ENCODE peak calls at places on chromosomes 13 and 19, in four cellular contexts. V, H, K and P are unnamed samples.

GRCh38 chr13:97574926-97575325 is 141.0 kb downstream of the RAP2A start:
- DNase-seq in V (no peak), H (no peak), K (no peak), P (peak)

GRCh38 chr19:14683439-14683838 is 6.4 kb upstream of the ZNF333 start:
- DNase-seq in V (no peak), H (no peak), K (no peak), P (no peak)

GRCh38 chr13:73810647-73811046 is 323.6 kb downstream of the KLF12 start:
- DNase-seq in V (no peak), H (no peak), K (no peak), P (no peak)

GRCh38 chr19:13033819-13034611 is 38.7 kb downstream of the NFIX start:
- DNase-seq in V (peak), H (no peak), K (peak), P (peak)

GRCh38 chr19:45186509-45187334 is 8.1 kb downstream of the BLOC1S3 start:
- DNase-seq in V (no peak), H (no peak), K (no peak), P (peak)

GRCh38 chr13:20127563-20128458 is 33.0 kb downstream of the GJA3 start:
- DNase-seq in V (peak), H (no peak), K (no peak), P (peak)

GRCh38 chr13:54004026-54004699 is 975.5 kb downstream of the OLFM4 start:
- DNase-seq in V (no peak), H (no peak), K (no peak), P (no peak)

GRCh38 chr19:18433735-18434398 is 4.1 kb downstream of the ISYNA1 start:
- DNase-seq in V (peak), H (no peak), K (peak), P (no peak)

GRCh38 chr13:53782400-53783030 is 753.9 kb downstream of the OLFM4 start:
- DNase-seq in V (peak), H (peak), K (no peak), P (peak)

GRCh38 chr19:9431475-9431874 is 3.9 kb downstream of the ZNF266 start:
- DNase-seq in V (peak), H (no peak), K (peak), P (no peak)

GRCh38 chr13:43284162-43284561 is 260.8 kb downstream of the DNAJC15 start:
- DNase-seq in V (no peak), H (no peak), K (no peak), P (no peak)

GRCh38 chr13:36907801-36908200 is 12.2 kb downstream of the SMAD9 start:
- DNase-seq in V (no peak), H (no peak), K (no peak), P (no peak)

GRCh38 chr13:44801990-44802389 is 187.3 kb downstream of the NUFIP1 start:
- DNase-seq in V (no peak), H (no peak), K (no peak), P (no peak)

GRCh38 chr19:18710986-18711751 is 27.7 kb downstream of the CRTC1 start:
- DNase-seq in V (peak), H (no peak), K (no peak), P (no peak)

GRCh38 chr19:13143135-13143534 is 7.0 kb downstream of the STX10 start:
- DNase-seq in V (no peak), H (no peak), K (no peak), P (peak)

GRCh38 chr13:109516196-109516595 is 270.2 kb downstream of the IRS2 start:
- DNase-seq in V (no peak), H (no peak), K (no peak), P (no peak)

GRCh38 chr13:20566424-20566916 is 487 bp upstream of the IFT88 start:
- DNase-seq in V (no peak), H (no peak), K (no peak), P (peak)

GRCh38 chr13:28494861-28495585 is at the start of gene FLT1:
- DNase-seq in V (peak), H (no peak), K (peak), P (no peak)

GRCh38 chr13:102073251-102073650 is 328.6 kb downstream of the FGF14 start:
- DNase-seq in V (no peak), H (no peak), K (no peak), P (no peak)

GRCh38 chr13:68439821-68440220 is 1209.7 kb upstream of the PCDH9 start:
- DNase-seq in V (no peak), H (no peak), K (no peak), P (no peak)

DNA sequence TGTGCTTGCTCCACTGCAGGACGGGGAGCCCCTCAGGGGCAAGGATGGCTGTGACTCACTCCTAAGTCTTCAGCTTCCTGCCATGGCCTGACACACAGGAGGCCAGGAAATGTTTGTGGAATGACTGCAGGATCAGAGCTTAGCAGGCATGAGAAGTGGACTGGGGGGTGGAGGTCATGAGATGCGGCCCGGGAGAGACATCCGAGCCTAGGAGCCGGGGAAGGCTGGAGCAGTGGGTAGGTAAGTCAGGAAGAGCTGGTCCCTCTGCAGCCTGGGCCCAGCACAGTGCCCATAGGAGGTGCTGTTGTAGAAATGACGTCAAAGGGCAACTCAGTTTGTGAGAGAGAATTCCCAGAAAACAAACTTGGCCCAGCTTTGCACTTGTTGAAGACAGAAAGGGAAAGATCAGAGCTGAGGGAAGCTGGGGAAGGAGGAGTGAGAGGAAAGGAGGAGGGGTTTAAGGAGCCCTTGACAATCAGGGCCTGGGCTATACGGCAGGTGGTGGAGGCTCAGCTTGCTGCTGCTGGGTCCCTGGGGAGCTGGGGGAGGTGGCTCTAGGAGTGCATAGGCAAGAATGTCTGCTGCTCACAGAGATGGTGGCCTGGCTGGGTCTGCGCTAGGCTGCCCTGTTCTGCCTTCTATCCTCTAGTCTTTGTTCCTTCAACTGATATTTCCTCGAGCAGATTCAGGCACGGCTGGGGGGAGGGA is 18.5 kb downstream of the POU2F2 start:
- DNase-seq in V (no peak), H (peak), K (no peak), P (peak)
- TF ChIP-seq MXI1 in V (no peak), H (no peak), K (no peak), P (no peak)

GRCh38 chr13:100439247-100439955 is 149.2 kb downstream of the GGACT start:
- DNase-seq in V (no peak), H (no peak), K (no peak), P (no peak)
- H3K27ac ChIP-seq in V (no peak), H (no peak), K (no peak), P (no peak)

GRCh38 chr13:57087006-57087405 is 53.7 kb upstream of the PRR20A start:
- DNase-seq in V (no peak), H (no peak), K (no peak), P (no peak)
- TF ChIP-seq YY1 in V (no peak), H (no peak), K (no peak), P (no peak)

DNA sequence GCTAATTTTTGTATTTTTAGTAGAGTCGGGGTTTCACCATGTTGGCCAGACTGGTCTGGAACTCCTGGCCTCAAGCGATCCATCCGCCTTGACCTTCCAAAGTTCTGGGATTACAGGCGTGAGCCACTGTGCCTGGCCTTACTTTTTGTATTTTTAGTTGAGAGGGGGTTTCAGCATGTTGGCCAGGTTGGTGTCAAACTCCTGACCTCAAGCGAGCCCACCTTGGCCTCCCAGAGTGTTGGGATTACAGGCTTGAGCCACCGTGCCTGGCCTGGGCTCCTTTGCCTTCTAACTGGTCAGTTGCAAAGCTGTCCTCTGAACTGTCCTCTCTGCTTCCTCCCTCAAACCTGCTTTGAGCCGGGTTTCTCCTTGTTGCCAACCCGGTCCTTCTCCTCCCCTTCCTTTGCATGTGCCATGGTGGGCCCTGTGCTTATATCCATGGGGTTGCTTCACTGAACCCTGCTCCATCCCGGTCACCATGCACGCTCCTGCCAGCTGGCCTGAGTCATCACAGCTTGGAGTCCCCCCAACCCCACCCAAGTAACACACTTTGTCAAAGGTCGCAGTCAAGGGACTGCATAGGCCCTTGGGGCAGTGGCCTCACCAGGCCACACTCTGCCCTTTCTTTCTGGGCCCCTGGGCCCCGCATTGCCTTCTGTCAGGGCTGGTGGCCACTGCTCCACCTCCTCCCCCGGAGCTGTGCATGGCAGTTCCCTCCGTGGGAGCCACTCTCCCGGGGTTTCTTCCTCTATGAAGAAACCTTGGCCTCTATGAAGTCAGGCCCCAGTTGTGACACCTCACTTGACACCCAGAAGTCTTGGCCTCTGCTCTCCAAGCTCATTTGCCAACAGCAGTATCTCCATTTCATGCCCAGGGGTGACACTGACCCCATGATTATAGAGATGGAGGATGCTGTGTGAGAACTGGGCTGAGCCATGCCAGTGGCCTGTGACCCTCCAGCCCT is 21.3 kb downstream of the WTIP start:
- DNase-seq in V (peak), H (no peak), K (no peak), P (no peak)
- TF ChIP-seq MXI1 in V (no peak), H (no peak), K (no peak), P (no peak)

GRCh38 chr13:80707000-80707983 is 366.4 kb upstream of the SPRY2 start:
- DNase-seq in V (no peak), H (no peak), K (no peak), P (no peak)

GRCh38 chr13:80705371-80706163 is 364.6 kb upstream of the SPRY2 start:
- DNase-seq in V (peak), H (no peak), K (no peak), P (no peak)

GRCh38 chr13:80706164-80706471 is 365.2 kb upstream of the SPRY2 start:
- DNase-seq in V (no peak), H (no peak), K (no peak), P (no peak)

DNA sequence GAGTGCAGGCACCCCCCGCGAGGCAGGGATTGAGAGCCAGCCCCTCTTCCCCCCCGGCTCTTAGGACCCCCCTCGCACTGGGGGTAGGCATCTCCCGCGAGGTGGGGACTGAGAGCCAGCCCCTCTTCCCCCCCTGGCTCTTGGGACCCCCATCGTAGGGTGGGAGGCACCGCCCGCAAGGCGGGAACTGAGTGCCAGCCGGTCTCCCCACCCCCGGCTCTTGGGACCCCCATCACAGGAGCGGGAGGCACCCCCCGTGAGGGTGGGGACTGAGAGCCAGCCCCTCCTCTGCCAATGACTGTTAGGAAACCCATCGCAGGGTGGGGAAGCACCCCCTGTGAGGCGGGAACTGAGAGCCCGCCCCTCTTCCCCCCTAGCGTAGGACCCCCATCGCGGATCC is 363.4 kb upstream of the SPRY2 start:
- DNase-seq in V (peak), H (no peak), K (no peak), P (no peak)
- H3K27ac ChIP-seq in V (no peak), H (no peak), K (no peak), P (no peak)

GRCh38 chr19:53057904-53058579 is 13.5 kb downstream of the ERVV-2 start:
- DNase-seq in V (peak), H (no peak), K (no peak), P (no peak)
- TF ChIP-seq YY1 in V (no peak), H (no peak), K (no peak), P (no peak)

GRCh38 chr19:6890938-6891337 is 3.6 kb downstream of the ADGRE1 start:
- DNase-seq in V (no peak), H (no peak), K (no peak), P (no peak)
- TF ChIP-seq MXI1 in V (no peak), H (no peak), K (no peak), P (no peak)

GRCh38 chr13:48731957-48732569 is 78.3 kb downstream of the CYSLTR2 start:
- DNase-seq in V (peak), H (no peak), K (peak), P (peak)
- H3K27ac ChIP-seq in V (no peak), H (no peak), K (no peak), P (no peak)

GRCh38 chr13:75485286-75486062 is 3.5 kb upstream of the TBC1D4 start:
- DNase-seq in V (no peak), H (no peak), K (no peak), P (peak)
- TF ChIP-seq YY1 in V (no peak), H (no peak), K (no peak), P (no peak)

GRCh38 chr13:113422790-113423189 is 30.5 kb downstream of the ADPRHL1 start:
- DNase-seq in V (no peak), H (no peak), K (no peak), P (no peak)
- TF ChIP-seq MXI1 in V (no peak), H (no peak), K (no peak), P (no peak)